ENCODE peak calls at places on chromosomes 1 and 21, in seven cellular contexts. One of them, this sample, is unnamed.

GRCh38 chr1:162899422-162900168 is 38.6 kb upstream of the CCDC190 start:
- DNase-seq in left lung: no peak
- DNase-seq in cardiac fibroblast: peak; percentile 92
- DNase-seq in psoas muscle: no peak
- DNase-seq in prostate gland: no peak
- DNase-seq in CD4-positive, alpha-beta T cell: no peak
- DNase-seq in MCF 10A: no peak
- DNase-seq in this sample: peak; percentile 89

GRCh38 chr1:2479618-2480017 is 3.5 kb downstream of the PLCH2 start:
- DNase-seq in cardiac fibroblast: no peak
- DNase-seq in prostate gland: no peak
- DNase-seq in CD4-positive, alpha-beta T cell: no peak
- DNase-seq in psoas muscle: no peak
- DNase-seq in left lung: no peak
- DNase-seq in MCF 10A: no peak
- DNase-seq in this sample: no peak

GRCh38 chr1:22760453-22760852 is 49.8 kb downstream of the EPHB2 start:
- DNase-seq in prostate gland: no peak
- DNase-seq in cardiac fibroblast: no peak
- DNase-seq in psoas muscle: no peak
- DNase-seq in left lung: no peak
- DNase-seq in CD4-positive, alpha-beta T cell: no peak
- DNase-seq in MCF 10A: peak; percentile 34
- DNase-seq in this sample: no peak

GRCh38 chr1:54053745-54054437 is 483 bp downstream of the TCEANC2 start:
- DNase-seq in left lung: no peak
- DNase-seq in MCF 10A: no peak
- DNase-seq in psoas muscle: no peak
- DNase-seq in prostate gland: no peak
- DNase-seq in CD4-positive, alpha-beta T cell: no peak
- DNase-seq in cardiac fibroblast: peak; percentile 45
- DNase-seq in this sample: peak; percentile 24

GRCh38 chr1:158422215-158422614 is 3.8 kb downstream of the OR10K2 start:
- DNase-seq in MCF 10A: no peak
- DNase-seq in prostate gland: no peak
- DNase-seq in left lung: no peak
- DNase-seq in cardiac fibroblast: no peak
- DNase-seq in CD4-positive, alpha-beta T cell: no peak
- DNase-seq in psoas muscle: no peak
- DNase-seq in this sample: no peak

GRCh38 chr1:206895320-206895719 is 1.9 kb upstream of the IL24 start:
- DNase-seq in cardiac fibroblast: no peak
- DNase-seq in left lung: no peak
- DNase-seq in prostate gland: peak; percentile 21
- DNase-seq in psoas muscle: no peak
- DNase-seq in MCF 10A: peak; percentile 99
- DNase-seq in CD4-positive, alpha-beta T cell: no peak
- DNase-seq in this sample: no peak

GRCh38 chr21:44372616-44373015 is 19.2 kb downstream of the TRPM2 start:
- DNase-seq in psoas muscle: peak; percentile 39
- DNase-seq in prostate gland: no peak
- DNase-seq in MCF 10A: no peak
- DNase-seq in cardiac fibroblast: no peak
- DNase-seq in left lung: no peak
- DNase-seq in CD4-positive, alpha-beta T cell: no peak
- DNase-seq in this sample: no peak

GRCh38 chr1:89633745-89634625 is 1.1 kb downstream of the LRRC8C start:
- DNase-seq in psoas muscle: no peak
- DNase-seq in left lung: no peak
- DNase-seq in MCF 10A: peak; percentile 49
- DNase-seq in cardiac fibroblast: peak; percentile 50
- DNase-seq in CD4-positive, alpha-beta T cell: no peak
- DNase-seq in prostate gland: no peak
- DNase-seq in this sample: peak; percentile 53

GRCh38 chr1:51504806-51505525 is 14.1 kb downstream of the EPS15 start:
- DNase-seq in prostate gland: no peak
- DNase-seq in CD4-positive, alpha-beta T cell: no peak
- DNase-seq in cardiac fibroblast: no peak
- DNase-seq in MCF 10A: no peak
- DNase-seq in psoas muscle: no peak
- DNase-seq in left lung: peak; percentile 54
- DNase-seq in this sample: no peak

GRCh38 chr21:36589352-36589971 is 109.5 kb upstream of the SIM2 start:
- DNase-seq in cardiac fibroblast: peak; percentile 53
- DNase-seq in MCF 10A: peak; percentile 61
- DNase-seq in CD4-positive, alpha-beta T cell: no peak
- DNase-seq in prostate gland: no peak
- DNase-seq in psoas muscle: peak; percentile 72
- DNase-seq in left lung: peak; percentile 66
- DNase-seq in this sample: peak; percentile 37

GRCh38 chr1:64920936-64921589 is 45.3 kb downstream of the JAK1 start:
- DNase-seq in prostate gland: no peak
- DNase-seq in psoas muscle: no peak
- DNase-seq in left lung: no peak
- DNase-seq in cardiac fibroblast: peak; percentile 71
- DNase-seq in MCF 10A: peak; percentile 74
- DNase-seq in CD4-positive, alpha-beta T cell: no peak
- DNase-seq in this sample: peak; percentile 58

GRCh38 chr1:2976180-2976562 is 45.1 kb upstream of the ACTRT2 start:
- DNase-seq in psoas muscle: no peak
- DNase-seq in left lung: peak; percentile 67
- DNase-seq in prostate gland: no peak
- DNase-seq in cardiac fibroblast: no peak
- DNase-seq in MCF 10A: no peak
- DNase-seq in CD4-positive, alpha-beta T cell: no peak
- DNase-seq in this sample: no peak

GRCh38 chr1:212814548-212814947 is 22.9 kb downstream of the TATDN3 start:
- DNase-seq in prostate gland: no peak
- DNase-seq in left lung: no peak
- DNase-seq in CD4-positive, alpha-beta T cell: no peak
- DNase-seq in MCF 10A: no peak
- DNase-seq in cardiac fibroblast: no peak
- DNase-seq in psoas muscle: no peak
- DNase-seq in this sample: no peak

GRCh38 chr1:38559180-38559874 is 300.2 kb downstream of the RRAGC start:
- DNase-seq in psoas muscle: no peak
- DNase-seq in CD4-positive, alpha-beta T cell: peak; percentile 84
- DNase-seq in left lung: peak; percentile 88
- DNase-seq in prostate gland: peak; percentile 58
- DNase-seq in cardiac fibroblast: no peak
- DNase-seq in MCF 10A: no peak
- DNase-seq in this sample: no peak

GRCh38 chr1:243483084-243483845 is 227.4 kb downstream of the SDCCAG8 start:
- DNase-seq in cardiac fibroblast: no peak
- DNase-seq in MCF 10A: no peak
- DNase-seq in left lung: no peak
- DNase-seq in psoas muscle: no peak
- DNase-seq in prostate gland: no peak
- DNase-seq in CD4-positive, alpha-beta T cell: no peak
- DNase-seq in this sample: no peak

GRCh38 chr1:164644268-164644667 is 85.3 kb downstream of the PBX1 start:
- DNase-seq in CD4-positive, alpha-beta T cell: no peak
- DNase-seq in MCF 10A: no peak
- DNase-seq in left lung: no peak
- DNase-seq in cardiac fibroblast: no peak
- DNase-seq in prostate gland: no peak
- DNase-seq in psoas muscle: no peak
- DNase-seq in this sample: no peak

DNA sequence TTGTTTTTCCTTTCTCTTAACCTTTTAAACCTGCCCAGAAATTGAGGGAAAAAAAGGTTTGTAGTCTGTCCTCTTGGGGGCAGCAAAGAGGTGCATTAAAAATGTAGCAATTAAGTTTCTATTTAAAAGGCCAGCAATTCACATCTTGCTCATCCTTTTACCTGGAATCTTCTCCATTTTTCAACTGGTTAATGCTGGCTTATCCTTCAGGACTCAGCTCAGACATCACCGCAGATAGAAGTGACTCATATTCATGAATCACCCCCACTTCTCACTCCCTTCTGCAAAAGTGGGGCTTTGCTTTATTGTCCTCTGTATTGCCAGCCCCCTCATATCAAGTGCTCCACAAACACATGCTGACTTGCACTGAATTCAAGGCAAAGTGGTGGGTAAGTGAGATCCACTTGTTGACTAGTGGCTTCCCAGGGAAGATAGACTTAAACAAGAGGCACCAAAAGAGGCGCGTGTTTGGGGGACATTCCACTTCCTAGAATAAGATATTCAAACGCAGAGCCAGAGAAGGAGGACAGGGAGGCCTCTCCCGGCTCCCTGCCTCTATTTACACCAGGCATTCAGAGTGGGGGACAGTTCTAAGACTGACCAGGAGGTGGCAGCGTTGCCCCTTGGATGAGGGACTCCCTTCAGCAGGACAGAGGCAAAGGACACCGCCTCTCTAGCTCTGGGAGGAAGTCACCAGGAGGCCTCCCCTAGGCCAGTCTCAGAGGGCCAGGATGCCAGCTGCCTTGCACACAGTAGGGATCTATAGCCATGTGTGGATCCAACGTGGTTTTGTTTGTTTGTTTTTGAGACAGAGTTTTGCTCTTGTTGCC is 23.2 kb upstream of the ZNF648 start:
- DNase-seq in psoas muscle: peak; percentile 91
- DNase-seq in prostate gland: peak; percentile 85
- DNase-seq in cardiac fibroblast: peak; percentile 75
- DNase-seq in CD4-positive, alpha-beta T cell: peak; percentile 73
- DNase-seq in MCF 10A: peak; percentile 91
- DNase-seq in left lung: peak; percentile 90
- DNase-seq in this sample: peak; percentile 72
- TF ChIP-seq CTCF in psoas muscle: peak; percentile 85
- TF ChIP-seq CTCF in prostate gland: peak; percentile 81
- TF ChIP-seq CTCF in cardiac fibroblast: peak; percentile 74
- TF ChIP-seq CTCF in CD4-positive, alpha-beta T cell: peak; percentile 66
- TF ChIP-seq CTCF in MCF 10A: peak; percentile 98
- TF ChIP-seq CTCF in left lung: peak; percentile 95
- TF ChIP-seq CTCF in this sample: peak; percentile 67

GRCh38 chr1:70441392-70442035 is 30.4 kb downstream of the CTH start:
- DNase-seq in left lung: no peak
- DNase-seq in MCF 10A: no peak
- DNase-seq in prostate gland: no peak
- DNase-seq in CD4-positive, alpha-beta T cell: no peak
- DNase-seq in cardiac fibroblast: no peak
- DNase-seq in psoas muscle: no peak
- DNase-seq in this sample: peak; percentile 21

GRCh38 chr1:70440642-70441391 is 29.7 kb downstream of the CTH start:
- DNase-seq in MCF 10A: no peak
- DNase-seq in cardiac fibroblast: no peak
- DNase-seq in psoas muscle: no peak
- DNase-seq in prostate gland: no peak
- DNase-seq in CD4-positive, alpha-beta T cell: no peak
- DNase-seq in left lung: no peak
- DNase-seq in this sample: no peak

GRCh38 chr1:70434253-70434859 is 23.3 kb downstream of the CTH start:
- DNase-seq in cardiac fibroblast: no peak
- DNase-seq in CD4-positive, alpha-beta T cell: no peak
- DNase-seq in psoas muscle: no peak
- DNase-seq in MCF 10A: no peak
- DNase-seq in left lung: no peak
- DNase-seq in prostate gland: no peak
- DNase-seq in this sample: no peak

GRCh38 chr1:70438529-70438928 is 27.5 kb downstream of the CTH start:
- DNase-seq in psoas muscle: no peak
- DNase-seq in MCF 10A: no peak
- DNase-seq in prostate gland: no peak
- DNase-seq in left lung: no peak
- DNase-seq in CD4-positive, alpha-beta T cell: no peak
- DNase-seq in cardiac fibroblast: no peak
- DNase-seq in this sample: no peak

DNA sequence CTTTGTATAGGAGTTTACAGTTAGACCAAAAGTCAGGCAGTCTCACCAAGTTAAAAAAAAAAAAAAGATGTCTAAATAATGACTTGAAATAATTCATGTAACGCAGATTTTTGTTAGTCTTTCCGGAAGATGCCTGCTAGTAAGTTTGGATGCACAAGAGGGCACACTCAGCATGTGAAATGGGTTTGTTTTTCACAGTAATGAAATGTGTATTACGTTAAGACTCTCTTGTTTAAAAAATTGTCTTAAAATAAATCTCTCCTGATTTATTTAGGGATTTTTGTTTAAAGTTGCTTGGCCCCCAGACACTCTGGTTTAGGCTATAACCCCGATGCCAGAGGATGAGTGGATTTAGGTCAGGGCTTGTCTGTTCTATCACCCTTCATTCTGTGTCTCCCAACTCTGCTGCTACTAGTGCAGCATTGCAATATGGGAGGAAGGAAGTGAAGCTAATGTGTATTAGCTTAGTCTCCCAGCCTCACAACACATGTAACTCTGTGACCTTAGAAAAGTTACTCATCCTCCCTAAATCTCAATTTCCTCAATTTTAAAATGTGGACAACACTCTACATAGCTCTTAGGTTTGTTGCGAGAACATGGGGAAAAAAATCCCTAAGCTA is 25.7 kb downstream of the CTH start:
- DNase-seq in prostate gland: no peak
- DNase-seq in CD4-positive, alpha-beta T cell: no peak
- DNase-seq in cardiac fibroblast: peak; percentile 33
- DNase-seq in MCF 10A: no peak
- DNase-seq in left lung: no peak
- DNase-seq in psoas muscle: no peak
- DNase-seq in this sample: peak; percentile 23
- TF ChIP-seq CTCF in prostate gland: no peak
- TF ChIP-seq CTCF in CD4-positive, alpha-beta T cell: no peak
- TF ChIP-seq CTCF in cardiac fibroblast: peak; percentile 6
- TF ChIP-seq CTCF in MCF 10A: no peak
- TF ChIP-seq CTCF in left lung: no peak
- TF ChIP-seq CTCF in psoas muscle: peak; percentile 23
- TF ChIP-seq CTCF in this sample: peak; percentile 21

DNA sequence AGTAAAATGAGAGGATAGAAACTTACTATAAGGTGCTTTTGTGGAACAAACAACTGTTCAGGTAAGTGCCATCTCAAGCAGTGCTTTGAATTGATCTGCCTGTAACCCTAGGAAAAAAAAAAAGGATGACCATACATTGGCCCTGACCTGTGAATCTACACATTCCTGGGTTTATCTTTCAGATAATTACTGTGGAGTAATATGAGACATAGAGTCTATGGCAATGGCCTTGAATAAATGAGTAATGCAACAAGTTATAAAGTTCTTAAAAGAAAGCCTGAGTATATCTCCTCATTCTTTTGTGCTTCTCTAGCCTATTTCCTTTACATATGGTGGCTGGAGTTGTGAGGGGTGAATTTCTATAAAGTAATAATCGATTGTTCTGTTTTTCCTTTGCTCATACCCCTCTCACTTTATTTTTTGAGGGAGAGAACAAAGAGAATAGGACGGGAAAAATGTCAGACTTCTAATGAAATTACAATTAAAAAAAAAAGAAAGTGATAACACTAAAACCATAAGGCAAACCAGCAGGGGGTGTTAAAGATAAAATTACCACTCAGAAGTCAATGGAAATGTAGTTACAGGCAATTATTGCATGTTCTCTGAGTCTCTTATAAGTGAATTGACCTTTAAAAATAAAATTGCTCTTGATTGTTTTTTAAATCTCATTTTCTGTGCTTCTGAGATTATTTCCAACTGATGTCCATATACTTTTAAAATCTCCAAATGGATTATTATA is 12.4 kb upstream of the ATP1A1 start:
- DNase-seq in prostate gland: no peak
- DNase-seq in psoas muscle: no peak
- DNase-seq in MCF 10A: peak; percentile 48
- DNase-seq in CD4-positive, alpha-beta T cell: no peak
- DNase-seq in cardiac fibroblast: peak; percentile 51
- DNase-seq in left lung: no peak
- DNase-seq in this sample: peak; percentile 58
- TF ChIP-seq CTCF in prostate gland: no peak
- TF ChIP-seq CTCF in psoas muscle: peak; percentile 39
- TF ChIP-seq CTCF in MCF 10A: peak; percentile 21
- TF ChIP-seq CTCF in CD4-positive, alpha-beta T cell: peak; percentile 38
- TF ChIP-seq CTCF in cardiac fibroblast: peak; percentile 22
- TF ChIP-seq CTCF in left lung: peak; percentile 21
- TF ChIP-seq CTCF in this sample: peak; percentile 37

GRCh38 chr1:154760469-154760933 is 109.6 kb downstream of the KCNN3 start:
- DNase-seq in psoas muscle: no peak
- DNase-seq in prostate gland: peak; percentile 60
- DNase-seq in left lung: peak; percentile 95
- DNase-seq in MCF 10A: peak; percentile 45
- DNase-seq in cardiac fibroblast: no peak
- DNase-seq in CD4-positive, alpha-beta T cell: peak; percentile 86
- DNase-seq in this sample: peak; percentile 10
- TF ChIP-seq CTCF in psoas muscle: peak; percentile 49
- TF ChIP-seq CTCF in prostate gland: peak; percentile 57
- TF ChIP-seq CTCF in left lung: peak; percentile 76
- TF ChIP-seq CTCF in MCF 10A: peak; percentile 51
- TF ChIP-seq CTCF in cardiac fibroblast: peak; percentile 47
- TF ChIP-seq CTCF in CD4-positive, alpha-beta T cell: peak; percentile 92
- TF ChIP-seq CTCF in this sample: peak; percentile 45

This sample was measured in fibroblast of pulmonary artery.